ENCODE peak calls at places on chromosome 13, in four cellular contexts. F is uterus, S is heart right ventricle, O is transverse colon. Z is an unnamed sample. For H3K4me1 and H3K9me3, the result is how much of the 10 kb centered on the place peaks cover.

GRCh38 chr13:20116213-20116612 is 44.6 kb downstream of the GJA3 start:
- DNase-seq in O (no peak), F (no peak), S (no peak), Z (no peak)

GRCh38 chr13:103941506-103942148 is 875.4 kb upstream of the SLC10A2 start:
- DNase-seq in O (no peak), F (no peak), S (no peak), Z (no peak)

GRCh38 chr13:31538067-31539042 is 201.0 kb upstream of the RXFP2 start:
- DNase-seq in F (no peak), O (peak), S (no peak), Z (peak)

GRCh38 chr13:104750377-104750776 is 1684.2 kb upstream of the SLC10A2 start:
- DNase-seq in O (no peak), F (no peak), S (no peak), Z (no peak)

GRCh38 chr13:97141564-97142005 is 80.5 kb upstream of the MBNL2 start:
- DNase-seq in S (peak), O (peak), F (peak), Z (peak)

GRCh38 chr13:85314686-85315085 is 484.5 kb downstream of the SLITRK6 start:
- DNase-seq in S (no peak), O (no peak), F (no peak), Z (no peak)

GRCh38 chr13:101474419-101474957 is 22.0 kb downstream of the ITGBL1 start:
- DNase-seq in F (no peak), O (no peak), S (no peak), Z (no peak)

GRCh38 chr13:61144301-61144700 is 271.3 kb downstream of the PCDH20 start:
- DNase-seq in S (no peak), O (no peak), F (no peak), Z (no peak)

GRCh38 chr13:24040835-24041234 is 119.7 kb upstream of the SPATA13 start:
- DNase-seq in O (no peak), S (no peak), F (no peak), Z (no peak)

GRCh38 chr13:81929988-81930387 is 1589.1 kb upstream of the SPRY2 start:
- DNase-seq in F (no peak), O (no peak), S (no peak), Z (no peak)

GRCh38 chr13:109371066-109371465 is 415.3 kb downstream of the IRS2 start:
- DNase-seq in F (no peak), S (no peak), O (no peak), Z (no peak)

GRCh38 chr13:93709511-93710244 is 483.1 kb downstream of the GPC6 start:
- DNase-seq in S (no peak), F (no peak), O (no peak), Z (no peak)

GRCh38 chr13:39353988-39354387 is 249.0 kb downstream of the LHFPL6 start:
- DNase-seq in F (no peak), S (no peak), O (no peak), Z (no peak)

GRCh38 chr13:79085021-79085420 is 321.0 kb downstream of the RBM26 start:
- DNase-seq in O (no peak), F (no peak), S (no peak), Z (no peak)

GRCh38 chr13:36154567-36155231 is 23.5 kb upstream of the DCLK1 start:
- DNase-seq in S (peak), O (no peak), F (no peak), Z (no peak)

GRCh38 chr13:79395881-79396280 is 10.2 kb downstream of the RBM26 start:
- DNase-seq in O (no peak), S (no peak), F (no peak), Z (no peak)

GRCh38 chr13:52644108-52644507 is 1.9 kb downstream of the HNRNPA1L2 start:
- DNase-seq in O (no peak), S (no peak), F (no peak), Z (no peak)

DNA sequence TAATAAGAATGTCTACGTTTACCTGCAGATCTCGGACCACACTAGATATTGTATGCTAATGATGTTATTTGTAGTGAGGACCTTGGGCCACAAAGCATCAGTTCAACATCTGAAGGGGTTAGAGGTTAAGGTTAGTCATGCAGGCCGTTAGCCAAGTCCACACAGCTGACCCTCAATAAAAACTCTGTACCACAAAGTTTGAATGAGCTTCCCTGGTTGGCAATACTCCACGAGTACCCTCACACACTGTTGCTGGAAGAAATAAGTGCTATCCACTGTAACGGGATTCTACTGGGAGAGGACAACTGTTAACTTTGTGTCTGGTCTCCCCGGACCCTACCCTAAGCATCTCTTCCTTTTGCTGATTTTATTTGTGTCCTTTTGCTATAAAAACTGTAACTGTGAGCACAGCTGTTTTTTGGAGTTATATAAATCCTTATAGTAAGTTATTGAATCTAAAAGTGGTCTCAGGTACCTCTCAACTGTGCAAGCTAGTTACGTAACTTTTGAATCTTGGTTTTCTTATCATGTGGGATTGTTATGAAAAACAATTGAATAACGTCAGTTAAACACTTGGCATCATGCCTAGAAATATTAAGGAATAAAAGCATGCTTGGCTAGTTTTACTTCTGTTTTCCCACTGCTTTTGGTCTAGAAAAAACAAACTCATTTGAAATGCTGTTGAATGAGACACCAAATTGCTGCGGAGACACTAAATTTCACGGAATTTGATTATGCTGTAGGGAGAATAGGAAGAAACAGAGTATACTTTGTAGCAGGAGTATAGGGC is 181.5 kb downstream of the DNAJC3 start:
- DNase-seq in F (no peak), S (no peak), O (no peak), Z (no peak)
- H3K4me1 ChIP-seq in F (under half), S (under half), O (under half), Z (under half)

GRCh38 chr13:91745962-91746361 is 347.5 kb downstream of the GPC5 start:
- DNase-seq in S (no peak), F (no peak), O (no peak), Z (no peak)

GRCh38 chr13:91747164-91747563 is 348.7 kb downstream of the GPC5 start:
- DNase-seq in O (no peak), F (no peak), S (no peak), Z (no peak)

GRCh38 chr13:91744284-91744683 is 345.9 kb downstream of the GPC5 start:
- DNase-seq in F (no peak), O (no peak), S (no peak), Z (no peak)

GRCh38 chr13:91748416-91749089 is 350.1 kb downstream of the GPC5 start:
- DNase-seq in O (no peak), S (no peak), F (no peak), Z (no peak)
- H3K27ac ChIP-seq in O (no peak), S (no peak), F (no peak), Z (no peak)

DNA sequence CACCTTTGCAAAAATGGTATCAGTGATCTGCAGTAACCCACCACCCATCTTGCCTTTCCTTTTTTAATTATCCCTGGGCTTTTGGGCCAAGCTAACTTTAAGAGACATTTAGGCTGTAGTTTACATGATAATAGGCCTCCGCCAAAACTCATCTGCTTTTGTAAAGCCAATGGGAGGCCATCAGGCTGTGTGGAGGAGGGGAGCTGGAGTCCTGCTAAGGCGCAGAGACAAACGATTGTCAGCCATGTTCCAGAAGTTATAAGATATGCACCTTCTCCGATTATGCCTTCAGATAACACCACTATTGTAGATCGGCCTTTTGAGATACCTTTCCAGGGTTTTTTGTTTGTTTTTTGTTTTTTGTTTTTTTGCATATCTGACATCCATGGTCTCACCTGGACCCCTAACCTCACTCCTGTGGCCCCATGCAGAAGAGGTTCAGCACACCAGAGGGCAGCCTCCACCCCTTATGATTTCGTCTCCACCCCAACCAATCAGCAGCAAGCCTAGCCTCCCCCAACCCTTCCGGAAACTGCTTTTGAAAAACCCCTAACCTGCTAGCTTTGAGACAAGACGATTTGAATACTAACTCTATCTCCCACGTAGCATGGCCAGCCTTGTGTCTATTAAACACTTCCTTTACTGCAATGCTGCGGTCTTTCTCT is 113.9 kb upstream of the UBL3 start:
- DNase-seq in S (no peak), F (no peak), O (no peak), Z (no peak)
- H3K9me3 ChIP-seq in S (under half), F (under half), O (under half), Z (under half)

GRCh38 chr13:43688230-43688907 is 98.4 kb downstream of the ENOX1 start:
- DNase-seq in S (peak), F (no peak), O (no peak), Z (no peak)
- H3K4me1 ChIP-seq in S (under half), F (under half), O (under half), Z (under half)

GRCh38 chr13:99750951-99751350 is 220.6 kb downstream of the ZIC5 start:
- DNase-seq in S (no peak), F (no peak), O (no peak), Z (no peak)

GRCh38 chr13:99746857-99747710 is 224.5 kb downstream of the ZIC5 start:
- DNase-seq in F (no peak), S (no peak), O (no peak), Z (peak)

GRCh38 chr13:99751517-99752199 is 219.9 kb downstream of the ZIC5 start:
- DNase-seq in O (peak), S (no peak), F (no peak), Z (peak)

GRCh38 chr13:99752373-99752772 is 219.2 kb downstream of the ZIC5 start:
- DNase-seq in S (no peak), F (no peak), O (no peak), Z (no peak)

DNA sequence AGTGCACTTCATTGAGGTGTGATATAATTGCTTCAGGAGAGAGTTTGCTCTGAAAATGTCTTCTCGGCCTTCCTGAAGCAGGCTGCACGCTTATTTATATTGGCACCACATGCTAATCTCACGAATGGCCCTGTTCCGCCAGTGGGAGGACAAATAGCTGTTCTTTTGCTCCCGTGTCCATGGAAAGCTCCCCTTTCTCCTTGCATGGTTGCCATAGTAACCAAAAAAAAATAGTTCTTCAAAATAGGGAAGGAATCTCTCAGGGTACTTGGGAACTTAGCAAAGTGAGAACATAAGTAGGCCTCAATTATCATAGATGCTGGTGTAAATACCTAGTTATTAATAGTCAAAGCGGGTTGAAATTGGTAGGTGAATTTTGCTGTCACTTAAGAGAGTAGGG is 221.9 kb downstream of the ZIC5 start:
- DNase-seq in F (no peak), S (no peak), O (no peak), Z (no peak)
- H3K27ac ChIP-seq in F (no peak), S (no peak), O (no peak), Z (no peak)

GRCh38 chr13:19058566-19058965 is 123.1 kb downstream of the TUBA3C start:
- DNase-seq in F (no peak), O (no peak), S (no peak), Z (no peak)
- H3K9me3 ChIP-seq in F (under half), O (under half), S (under half), Z (under half)

GRCh38 chr13:113490496-113491417 is at the start of gene DCUN1D2:
- DNase-seq in F (peak), O (peak), S (peak), Z (peak)

GRCh38 chr13:113491418-113491883 is 940 bp upstream of the DCUN1D2 start:
- DNase-seq in S (peak), O (peak), F (no peak), Z (peak)

GRCh38 chr13:113493315-113493951 is 2.9 kb upstream of the DCUN1D2 start:
- DNase-seq in S (no peak), O (no peak), F (no peak), Z (peak)

GRCh38 chr13:113489549-113490495 is 689 bp downstream of the DCUN1D2 start:
- DNase-seq in O (peak), F (peak), S (peak), Z (peak)

GRCh38 chr13:113491982-113492381 is 1.5 kb upstream of the DCUN1D2 start:
- DNase-seq in S (no peak), F (no peak), O (no peak), Z (no peak)
- H3K4me1 ChIP-seq in S (half or more), F (under half), O (under half), Z (under half)

GRCh38 chr13:51562011-51562671 is 22.1 kb upstream of the WDFY2 start:
- DNase-seq in S (no peak), O (no peak), F (no peak), Z (no peak)
- H3K27ac ChIP-seq in S (no peak), O (no peak), F (no peak), Z (no peak)

GRCh38 chr13:90107658-90108057 is 1239.8 kb upstream of the MIR17HG start:
- DNase-seq in O (peak), S (no peak), F (no peak), Z (no peak)

GRCh38 chr13:90103099-90103784 is 1244.2 kb upstream of the MIR17HG start:
- DNase-seq in S (no peak), F (no peak), O (no peak), Z (no peak)

GRCh38 chr13:90104764-90105163 is 1242.7 kb upstream of the MIR17HG start:
- DNase-seq in O (no peak), F (no peak), S (no peak), Z (no peak)

GRCh38 chr13:90105276-90105675 is 1242.2 kb upstream of the MIR17HG start:
- DNase-seq in S (no peak), F (no peak), O (no peak), Z (no peak)

GRCh38 chr13:90105881-90106496 is 1241.5 kb upstream of the MIR17HG start:
- DNase-seq in O (no peak), S (no peak), F (no peak), Z (no peak)
- H3K9me3 ChIP-seq in O (under half), S (under half), F (under half), Z (under half)

Z was measured in colonic mucosa.